ENCODE peak calls at places on chromosomes 7 and 10, in seven cellular contexts. T is left lobe of liver; J is T-helper 9 cell; H is posterior vena cava; G is activated CD8-positive, alpha-beta T cell treated with anti-CD3 and anti-CD28 coated beads for 36 hours; O is cardiac muscle cell; M is left cardiac atrium. E is an unnamed sample.

GRCh38 chr7:107463139-107464078 is 6.4 kb upstream of the GPR22 start:
- DNase-seq in T (peak), J (peak), H (peak), G (peak), O (peak), M (peak), E (no peak)

GRCh38 chr10:11246752-11247467 is 229.2 kb downstream of the CELF2 start:
- DNase-seq in T (no peak), J (no peak), H (no peak), G (no peak), O (no peak), M (no peak), E (no peak)

GRCh38 chr10:119786117-119786769 is 60.4 kb downstream of the INPP5F start:
- DNase-seq in T (no peak), J (no peak), H (no peak), G (no peak), O (peak), M (no peak), E (no peak)

GRCh38 chr7:102189756-102190155 is 96.9 kb upstream of the SH2B2 start:
- DNase-seq in T (no peak), J (no peak), H (no peak), G (no peak), O (no peak), M (no peak), E (no peak)

GRCh38 chr7:117192108-117192507 is 130.8 kb downstream of the WNT2 start:
- DNase-seq in T (no peak), J (no peak), H (no peak), G (no peak), O (no peak), M (no peak), E (no peak)

GRCh38 chr7:105638942-105639495 is 57.7 kb upstream of the EFCAB10 start:
- DNase-seq in T (no peak), J (no peak), H (peak), G (no peak), O (peak), M (no peak), E (no peak)

GRCh38 chr7:116953727-116954442 is 584 bp downstream of the ST7 start:
- DNase-seq in T (peak), J (peak), H (peak), G (no peak), O (peak), M (peak), E (peak)

GRCh38 chr10:29648114-29648982 is 13.6 kb upstream of the SVIL start:
- DNase-seq in T (peak), J (peak), H (no peak), G (peak), O (no peak), M (no peak), E (no peak)

GRCh38 chr10:123655763-123656162 is 10.4 kb upstream of the GPR26 start:
- DNase-seq in T (no peak), J (no peak), H (no peak), G (no peak), O (no peak), M (no peak), E (no peak)

GRCh38 chr10:90921906-90922305 is 1.0 kb upstream of the ANKRD1 start:
- DNase-seq in T (no peak), J (no peak), H (no peak), G (no peak), O (no peak), M (no peak), E (no peak)

GRCh38 chr10:24826022-24826421 is 102.3 kb upstream of the ARHGAP21 start:
- DNase-seq in T (no peak), J (no peak), H (no peak), G (peak), O (no peak), M (no peak), E (no peak)

GRCh38 chr10:110137142-110137545 is 70.3 kb upstream of the MXI1 start:
- DNase-seq in T (no peak), J (no peak), H (no peak), G (no peak), O (peak), M (no peak), E (no peak)

GRCh38 chr10:22537810-22538209 is 176.6 kb downstream of the PIP4K2A start:
- DNase-seq in T (no peak), J (no peak), H (no peak), G (no peak), O (no peak), M (peak), E (no peak)

GRCh38 chr10:25047088-25047487 is 30.7 kb downstream of the THNSL1 start:
- DNase-seq in T (no peak), J (no peak), H (no peak), G (no peak), O (no peak), M (no peak), E (no peak)

GRCh38 chr10:112115781-112116385 is 67.7 kb downstream of the GPAM start:
- DNase-seq in T (no peak), J (peak), H (no peak), G (peak), O (peak), M (no peak), E (no peak)

GRCh38 chr7:46490406-46490805 is 569.3 kb upstream of the IGFBP3 start:
- DNase-seq in T (no peak), J (no peak), H (no peak), G (no peak), O (no peak), M (no peak), E (no peak)

GRCh38 chr7:44867073-44867990 is 18.0 kb downstream of the PURB start:
- DNase-seq in T (no peak), J (no peak), H (no peak), G (peak), O (no peak), M (no peak), E (no peak)

GRCh38 chr10:71661060-71661622 is 58.4 kb downstream of the C10orf105 start:
- DNase-seq in T (no peak), J (no peak), H (no peak), G (no peak), O (no peak), M (no peak), E (no peak)

GRCh38 chr10:64463406-64463805 is 942.2 kb downstream of the REEP3 start:
- DNase-seq in T (no peak), J (no peak), H (no peak), G (no peak), O (no peak), M (no peak), E (no peak)

GRCh38 chr10:66869635-66870034 is 56.2 kb upstream of the LRRTM3 start:
- DNase-seq in T (no peak), J (no peak), H (no peak), G (no peak), O (no peak), M (no peak), E (no peak)

GRCh38 chr10:58642283-58642682 is 129.6 kb downstream of the BICC1 start:
- DNase-seq in T (no peak), J (no peak), H (no peak), G (no peak), O (no peak), M (no peak), E (no peak)

GRCh38 chr10:69316313-69317059 is 38.2 kb downstream of the HK1 start:
- DNase-seq in T (no peak), J (no peak), H (no peak), G (no peak), O (no peak), M (peak), E (no peak)

GRCh38 chr10:25828475-25828874 is 105.6 kb upstream of the MYO3A start:
- DNase-seq in T (no peak), J (no peak), H (no peak), G (no peak), O (no peak), M (no peak), E (no peak)

GRCh38 chr10:14200645-14201534 is 129.8 kb downstream of the FRMD4A start:
- DNase-seq in T (no peak), J (peak), H (no peak), G (peak), O (no peak), M (no peak), E (no peak)

GRCh38 chr7:151007469-151007898 is 16.7 kb downstream of the NOS3 start:
- DNase-seq in T (no peak), J (no peak), H (no peak), G (no peak), O (no peak), M (peak), E (no peak)

GRCh38 chr7:10973942-10974716 is 457 bp downstream of the PHF14 start:
- DNase-seq in T (peak), J (no peak), H (no peak), G (peak), O (peak), M (no peak), E (no peak)

GRCh38 chr10:100163704-100164621 is 21.9 kb downstream of the ERLIN1 start:
- DNase-seq in T (no peak), J (no peak), H (no peak), G (no peak), O (no peak), M (no peak), E (no peak)

GRCh38 chr7:20697351-20697750 is 81.9 kb downstream of the ABCB5 start:
- DNase-seq in T (no peak), J (no peak), H (no peak), G (no peak), O (no peak), M (no peak), E (no peak)

GRCh38 chr10:45480294-45480693 is 106.3 kb downstream of the ALOX5 start:
- DNase-seq in T (no peak), J (no peak), H (no peak), G (no peak), O (no peak), M (no peak), E (no peak)

GRCh38 chr10:79947083-79947415 is 1.9 kb downstream of the SFTPD start:
- DNase-seq in T (no peak), J (no peak), H (no peak), G (no peak), O (no peak), M (no peak), E (no peak)

GRCh38 chr7:55013851-55014250 is 5.0 kb upstream of the EGFR start:
- DNase-seq in T (no peak), J (no peak), H (no peak), G (no peak), O (no peak), M (no peak), E (no peak)

GRCh38 chr7:24926623-24927539 is 53.1 kb downstream of the OSBPL3 start:
- DNase-seq in T (no peak), J (no peak), H (no peak), G (no peak), O (no peak), M (no peak), E (no peak)

GRCh38 chr10:102420443-102420809 is 210 bp upstream of the FBXL15 start:
- DNase-seq in T (no peak), J (no peak), H (no peak), G (peak), O (peak), M (no peak), E (no peak)

GRCh38 chr7:105353752-105354328 is 34.9 kb downstream of the SRPK2 start:
- DNase-seq in T (no peak), J (no peak), H (no peak), G (no peak), O (no peak), M (peak), E (no peak)

GRCh38 chr10:20494474-20494873 is 402.6 kb downstream of the NEBL start:
- DNase-seq in T (no peak), J (no peak), H (no peak), G (no peak), O (no peak), M (no peak), E (no peak)

GRCh38 chr7:102042016-102042656 is 224.7 kb downstream of the CUX1 start:
- DNase-seq in T (no peak), J (no peak), H (peak), G (no peak), O (no peak), M (no peak), E (no peak)

GRCh38 chr10:21170216-21170615 is 273.1 kb upstream of the NEBL start:
- DNase-seq in T (no peak), J (no peak), H (no peak), G (no peak), O (no peak), M (no peak), E (no peak)